ENCODE peak calls at places on chromosomes 1 and 21, in four cellular contexts. F is NCI-H1092; J is stimulated activated CD8-positive, alpha-beta memory T cell treated with anti-CD3 and anti-CD28 coated beads, Interleukin-4, amount 100 ng/mL, for 24 hours; I is ELR. Z is an unnamed sample.

GRCh38 chr21:28856588-28857250 is 136.0 kb downstream of the LTN1 start:
- DNase-seq in F (no peak), J (no peak), I (no peak), Z (no peak)

GRCh38 chr21:34933609-34934345 is 115.3 kb downstream of the RUNX1 start:
- DNase-seq in F (no peak), J (no peak), I (peak; percentile 12), Z (no peak)

GRCh38 chr1:27632387-27633297 is 2.3 kb downstream of the FGR start:
- DNase-seq in F (no peak), J (peak; percentile 45), I (no peak), Z (peak; percentile 76)

GRCh38 chr1:15345711-15346355 is 63.9 kb upstream of the EFHD2 start:
- DNase-seq in F (no peak), J (peak; percentile 57), I (peak; percentile 55), Z (no peak)

GRCh38 chr1:176694713-176695112 is 231.7 kb downstream of the PAPPA2 start:
- DNase-seq in F (no peak), J (no peak), I (no peak), Z (no peak)

GRCh38 chr1:88175631-88176226 is 508.3 kb upstream of the PKN2 start:
- DNase-seq in F (no peak), J (no peak), I (no peak), Z (no peak)

GRCh38 chr1:32816676-32817158 is 441 bp downstream of the YARS1 start:
- DNase-seq in F (peak; percentile 51), J (no peak), I (peak; percentile 47), Z (no peak)

GRCh38 chr1:151621351-151621750 is 9.5 kb downstream of the SNX27 start:
- DNase-seq in F (no peak), J (no peak), I (no peak), Z (no peak)

GRCh38 chr21:39083377-39084008 is 99.8 kb downstream of the PSMG1 start:
- DNase-seq in F (no peak), J (no peak), I (no peak), Z (no peak)

GRCh38 chr21:31098576-31099005 is 60.3 kb upstream of the KRTAP19-8 start:
- DNase-seq in F (peak; percentile 54), J (peak; percentile 58), I (peak; percentile 42), Z (peak; percentile 43)

GRCh38 chr1:47209091-47209490 is 19.3 kb upstream of the PDZK1IP1 start:
- DNase-seq in F (no peak), J (no peak), I (no peak), Z (no peak)

GRCh38 chr1:7117599-7118281 is 332.5 kb downstream of the CAMTA1 start:
- DNase-seq in F (no peak), J (no peak), I (peak; percentile 82), Z (no peak)

Z was measured in NK-92 treated with Interleukin-12 subunit alpha and Interleukin-12 subunit beta, amount 100 ng/mL, for 24 hours.